ENCODE peak calls at places on chromosomes 7 and 10, in nine cellular contexts. One of them, this sample, is unnamed.
A peak's percentile ranks its signal among the peaks of the same experiment; 100 is the strongest.

GRCh38 chr10:42998481-42999384 is 78.1 kb upstream of the RET start:
- DNase-seq in A549: no peak
- DNase-seq in cardiac fibroblast: no peak
- DNase-seq in epithelial cell of esophagus: no peak
- DNase-seq in HepG2: no peak
- DNase-seq in colonic mucosa: peak; percentile 6
- DNase-seq in body of pancreas: no peak
- DNase-seq in PC-3: no peak
- DNase-seq in choroid plexus epithelial cell: no peak
- DNase-seq in this sample: no peak

GRCh38 chr10:24910574-24910973 is 41.8 kb downstream of the PRTFDC1 start:
- DNase-seq in A549: no peak
- DNase-seq in cardiac fibroblast: no peak
- DNase-seq in epithelial cell of esophagus: no peak
- DNase-seq in HepG2: no peak
- DNase-seq in colonic mucosa: no peak
- DNase-seq in body of pancreas: no peak
- DNase-seq in PC-3: no peak
- DNase-seq in choroid plexus epithelial cell: no peak
- DNase-seq in this sample: no peak

GRCh38 chr10:125116652-125117310 is 43.6 kb downstream of the CTBP2 start:
- DNase-seq in A549: no peak
- DNase-seq in cardiac fibroblast: no peak
- DNase-seq in epithelial cell of esophagus: no peak
- DNase-seq in HepG2: no peak
- DNase-seq in colonic mucosa: no peak
- DNase-seq in body of pancreas: peak; percentile 62
- DNase-seq in PC-3: no peak
- DNase-seq in choroid plexus epithelial cell: no peak
- DNase-seq in this sample: no peak

GRCh38 chr7:47371733-47372368 is 210.1 kb downstream of the TNS3 start:
- DNase-seq in A549: peak; percentile 42
- DNase-seq in cardiac fibroblast: peak; percentile 65
- DNase-seq in epithelial cell of esophagus: peak; percentile 88
- DNase-seq in HepG2: no peak
- DNase-seq in colonic mucosa: peak; percentile 96
- DNase-seq in body of pancreas: peak; percentile 92
- DNase-seq in PC-3: peak; percentile 74
- DNase-seq in choroid plexus epithelial cell: peak; percentile 77
- DNase-seq in this sample: peak; percentile 70

GRCh38 chr10:109937460-109937859 is 14.1 kb upstream of the XPNPEP1 start:
- DNase-seq in A549: no peak
- DNase-seq in cardiac fibroblast: no peak
- DNase-seq in epithelial cell of esophagus: no peak
- DNase-seq in HepG2: no peak
- DNase-seq in colonic mucosa: no peak
- DNase-seq in body of pancreas: no peak
- DNase-seq in PC-3: no peak
- DNase-seq in choroid plexus epithelial cell: no peak
- DNase-seq in this sample: no peak

GRCh38 chr7:3272691-3273141 is 28.3 kb upstream of the SDK1 start:
- DNase-seq in A549: peak; percentile 65
- DNase-seq in cardiac fibroblast: peak; percentile 72
- DNase-seq in epithelial cell of esophagus: peak; percentile 9
- DNase-seq in HepG2: no peak
- DNase-seq in colonic mucosa: no peak
- DNase-seq in body of pancreas: peak; percentile 78
- DNase-seq in PC-3: peak; percentile 93
- DNase-seq in choroid plexus epithelial cell: peak; percentile 69
- DNase-seq in this sample: no peak

GRCh38 chr7:85287126-85287825 is 100.4 kb upstream of the SEMA3D start:
- DNase-seq in A549: no peak
- DNase-seq in cardiac fibroblast: peak; percentile 31
- DNase-seq in epithelial cell of esophagus: peak; percentile 2
- DNase-seq in HepG2: no peak
- DNase-seq in colonic mucosa: no peak
- DNase-seq in body of pancreas: no peak
- DNase-seq in PC-3: no peak
- DNase-seq in choroid plexus epithelial cell: peak; percentile 31
- DNase-seq in this sample: no peak

GRCh38 chr10:102904337-102904736 is 13.8 kb upstream of the CNNM2 start:
- DNase-seq in A549: no peak
- DNase-seq in cardiac fibroblast: no peak
- DNase-seq in epithelial cell of esophagus: no peak
- DNase-seq in HepG2: no peak
- DNase-seq in colonic mucosa: no peak
- DNase-seq in body of pancreas: no peak
- DNase-seq in PC-3: no peak
- DNase-seq in choroid plexus epithelial cell: no peak
- DNase-seq in this sample: no peak

GRCh38 chr7:131627589-131628212 is 71.3 kb upstream of the PODXL start:
- DNase-seq in A549: no peak
- DNase-seq in cardiac fibroblast: no peak
- DNase-seq in epithelial cell of esophagus: no peak
- DNase-seq in HepG2: no peak
- DNase-seq in colonic mucosa: no peak
- DNase-seq in body of pancreas: no peak
- DNase-seq in PC-3: no peak
- DNase-seq in choroid plexus epithelial cell: no peak
- DNase-seq in this sample: no peak

GRCh38 chr7:103632972-103633371 is 187.0 kb upstream of the SLC26A5 start:
- DNase-seq in A549: no peak
- DNase-seq in cardiac fibroblast: peak; percentile 69
- DNase-seq in epithelial cell of esophagus: peak; percentile 72
- DNase-seq in HepG2: no peak
- DNase-seq in colonic mucosa: no peak
- DNase-seq in body of pancreas: no peak
- DNase-seq in PC-3: peak; percentile 76
- DNase-seq in choroid plexus epithelial cell: peak; percentile 51
- DNase-seq in this sample: no peak

GRCh38 chr7:142348921-142349401 is 91.1 kb upstream of the PRSS58 start:
- DNase-seq in A549: no peak
- DNase-seq in cardiac fibroblast: no peak
- DNase-seq in epithelial cell of esophagus: no peak
- DNase-seq in HepG2: no peak
- DNase-seq in colonic mucosa: no peak
- DNase-seq in body of pancreas: no peak
- DNase-seq in PC-3: no peak
- DNase-seq in choroid plexus epithelial cell: no peak
- DNase-seq in this sample: no peak
- H3K4me3 ChIP-seq in A549: no peak overlapping the region
- H3K4me3 ChIP-seq in cardiac fibroblast: no peak overlapping the region
- H3K4me3 ChIP-seq in epithelial cell of esophagus: no peak overlapping the region
- H3K4me3 ChIP-seq in HepG2: no peak overlapping the region
- H3K4me3 ChIP-seq in colonic mucosa: no peak overlapping the region
- H3K4me3 ChIP-seq in body of pancreas: no peak overlapping the region
- H3K4me3 ChIP-seq in PC-3: no peak overlapping the region
- H3K4me3 ChIP-seq in choroid plexus epithelial cell: no peak overlapping the region
- H3K4me3 ChIP-seq in this sample: no peak overlapping the region

GRCh38 chr10:16853201-16853600 is 36.0 kb upstream of the RSU1 start:
- DNase-seq in A549: peak; percentile 39
- DNase-seq in cardiac fibroblast: peak; percentile 81
- DNase-seq in epithelial cell of esophagus: peak; percentile 36
- DNase-seq in HepG2: peak; percentile 10
- DNase-seq in colonic mucosa: no peak
- DNase-seq in body of pancreas: no peak
- DNase-seq in PC-3: peak; percentile 20
- DNase-seq in choroid plexus epithelial cell: peak; percentile 83
- DNase-seq in this sample: no peak
- TF ChIP-seq CTCF in A549: peak; percentile 53
- TF ChIP-seq CTCF in cardiac fibroblast: peak; percentile 57
- TF ChIP-seq CTCF in epithelial cell of esophagus: no peak
- TF ChIP-seq CTCF in HepG2: peak; percentile 56
- TF ChIP-seq CTCF in colonic mucosa: no peak
- TF ChIP-seq CTCF in body of pancreas: no peak
- TF ChIP-seq CTCF in PC-3: peak; percentile 42
- TF ChIP-seq CTCF in choroid plexus epithelial cell: peak; percentile 75
- TF ChIP-seq CTCF in this sample: peak; percentile 55

GRCh38 chr7:27159278-27160146 is 3.0 kb upstream of the HOXA7 start:
- DNase-seq in A549: no peak
- DNase-seq in cardiac fibroblast: no peak
- DNase-seq in epithelial cell of esophagus: no peak
- DNase-seq in HepG2: no peak
- DNase-seq in colonic mucosa: no peak
- DNase-seq in body of pancreas: peak; percentile 6
- DNase-seq in PC-3: peak; percentile 52
- DNase-seq in choroid plexus epithelial cell: no peak
- DNase-seq in this sample: peak; percentile 65

GRCh38 chr7:27161214-27161720 is 4.1 kb downstream of the HOXA9 start:
- DNase-seq in A549: no peak
- DNase-seq in cardiac fibroblast: no peak
- DNase-seq in epithelial cell of esophagus: no peak
- DNase-seq in HepG2: no peak
- DNase-seq in colonic mucosa: peak; percentile 76
- DNase-seq in body of pancreas: peak; percentile 11
- DNase-seq in PC-3: no peak
- DNase-seq in choroid plexus epithelial cell: no peak
- DNase-seq in this sample: no peak

GRCh38 chr7:27161721-27162547 is 3.4 kb downstream of the HOXA9 start:
- DNase-seq in A549: no peak
- DNase-seq in cardiac fibroblast: no peak
- DNase-seq in epithelial cell of esophagus: no peak
- DNase-seq in HepG2: no peak
- DNase-seq in colonic mucosa: no peak
- DNase-seq in body of pancreas: peak; percentile 9
- DNase-seq in PC-3: peak; percentile 39
- DNase-seq in choroid plexus epithelial cell: no peak
- DNase-seq in this sample: no peak

GRCh38 chr7:27160147-27160545 is 3.7 kb upstream of the HOXA7 start:
- DNase-seq in A549: no peak
- DNase-seq in cardiac fibroblast: no peak
- DNase-seq in epithelial cell of esophagus: no peak
- DNase-seq in HepG2: no peak
- DNase-seq in colonic mucosa: no peak
- DNase-seq in body of pancreas: peak; percentile 9
- DNase-seq in PC-3: peak; percentile 28
- DNase-seq in choroid plexus epithelial cell: no peak
- DNase-seq in this sample: no peak

GRCh38 chr7:27160546-27161213 is 4.2 kb upstream of the HOXA7 start:
- DNase-seq in A549: peak; percentile 87
- DNase-seq in cardiac fibroblast: peak; percentile 76
- DNase-seq in epithelial cell of esophagus: peak; percentile 75
- DNase-seq in HepG2: peak; percentile 62
- DNase-seq in colonic mucosa: peak; percentile 91
- DNase-seq in body of pancreas: peak; percentile 88
- DNase-seq in PC-3: peak; percentile 87
- DNase-seq in choroid plexus epithelial cell: peak; percentile 80
- DNase-seq in this sample: no peak
- H3K4me3 ChIP-seq in A549: peak overlapping the region; percentile 65
- H3K4me3 ChIP-seq in cardiac fibroblast: peak overlapping the region; percentile 43
- H3K4me3 ChIP-seq in epithelial cell of esophagus: peak overlapping the region; percentile 52
- H3K4me3 ChIP-seq in HepG2: peak overlapping the region; percentile 51
- H3K4me3 ChIP-seq in colonic mucosa: peak overlapping the region; percentile 64
- H3K4me3 ChIP-seq in body of pancreas: peak overlapping the region; percentile 44
- H3K4me3 ChIP-seq in PC-3: peak overlapping the region; percentile 84
- H3K4me3 ChIP-seq in choroid plexus epithelial cell: peak overlapping the region; percentile 39
- H3K4me3 ChIP-seq in this sample: peak overlapping the region; percentile 49

GRCh38 chr7:95471076-95471475 is 14.7 kb upstream of the ASB4 start:
- DNase-seq in A549: peak; percentile 17
- DNase-seq in cardiac fibroblast: no peak
- DNase-seq in epithelial cell of esophagus: no peak
- DNase-seq in HepG2: no peak
- DNase-seq in colonic mucosa: no peak
- DNase-seq in body of pancreas: no peak
- DNase-seq in PC-3: no peak
- DNase-seq in choroid plexus epithelial cell: no peak
- DNase-seq in this sample: no peak
- TF ChIP-seq CTCF in A549: no peak
- TF ChIP-seq CTCF in cardiac fibroblast: no peak
- TF ChIP-seq CTCF in epithelial cell of esophagus: no peak
- TF ChIP-seq CTCF in HepG2: no peak
- TF ChIP-seq CTCF in colonic mucosa: no peak
- TF ChIP-seq CTCF in body of pancreas: no peak
- TF ChIP-seq CTCF in PC-3: no peak
- TF ChIP-seq CTCF in choroid plexus epithelial cell: no peak
- TF ChIP-seq CTCF in this sample: no peak

GRCh38 chr7:105267244-105267643 is 121.5 kb downstream of the SRPK2 start:
- DNase-seq in A549: no peak
- DNase-seq in cardiac fibroblast: no peak
- DNase-seq in epithelial cell of esophagus: no peak
- DNase-seq in HepG2: no peak
- DNase-seq in colonic mucosa: no peak
- DNase-seq in body of pancreas: no peak
- DNase-seq in PC-3: no peak
- DNase-seq in choroid plexus epithelial cell: peak; percentile 25
- DNase-seq in this sample: no peak
- H3K4me3 ChIP-seq in A549: no peak overlapping the region
- H3K4me3 ChIP-seq in cardiac fibroblast: no peak overlapping the region
- H3K4me3 ChIP-seq in epithelial cell of esophagus: peak overlapping the region; percentile 80
- H3K4me3 ChIP-seq in HepG2: no peak overlapping the region
- H3K4me3 ChIP-seq in colonic mucosa: no peak overlapping the region
- H3K4me3 ChIP-seq in body of pancreas: no peak overlapping the region
- H3K4me3 ChIP-seq in PC-3: peak overlapping the region; percentile 72
- H3K4me3 ChIP-seq in choroid plexus epithelial cell: peak overlapping the region; percentile 1
- H3K4me3 ChIP-seq in this sample: no peak overlapping the region

DNA sequence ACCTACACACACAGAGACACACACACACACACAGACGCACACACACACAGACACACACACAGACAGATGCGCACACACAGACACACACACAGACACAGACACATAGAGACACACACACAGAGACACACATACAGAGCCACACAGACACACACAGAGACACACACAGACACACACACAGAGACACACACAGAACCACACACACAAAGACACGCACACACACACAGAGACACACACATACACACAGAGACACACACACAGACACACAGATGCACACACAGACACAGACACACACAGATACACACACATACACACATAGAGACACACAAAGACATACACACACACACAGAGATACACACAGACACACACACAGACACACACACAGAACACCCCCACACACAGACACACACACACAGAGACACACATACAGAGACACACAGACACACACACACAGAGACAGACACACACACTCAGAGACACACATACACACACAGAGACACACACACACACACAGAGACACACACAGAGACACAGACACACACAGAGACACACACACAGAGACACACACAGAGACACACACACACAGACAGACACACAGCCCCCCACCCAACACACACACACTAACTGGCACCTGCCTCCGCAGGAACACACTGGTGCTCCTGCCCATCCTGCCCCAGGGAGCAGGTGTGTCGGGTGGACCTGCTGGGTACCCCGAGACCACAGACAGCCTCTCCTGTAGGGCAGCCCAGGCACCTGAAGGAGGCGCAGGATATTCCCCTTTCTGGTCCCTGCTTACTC is 5.5 kb upstream of the FZD9 start:
- DNase-seq in A549: no peak
- DNase-seq in cardiac fibroblast: no peak
- DNase-seq in epithelial cell of esophagus: no peak
- DNase-seq in HepG2: no peak
- DNase-seq in colonic mucosa: no peak
- DNase-seq in body of pancreas: no peak
- DNase-seq in PC-3: no peak
- DNase-seq in choroid plexus epithelial cell: no peak
- DNase-seq in this sample: no peak
- TF ChIP-seq CTCF in A549: no peak
- TF ChIP-seq CTCF in cardiac fibroblast: no peak
- TF ChIP-seq CTCF in epithelial cell of esophagus: no peak
- TF ChIP-seq CTCF in HepG2: peak; percentile 28
- TF ChIP-seq CTCF in colonic mucosa: no peak
- TF ChIP-seq CTCF in body of pancreas: no peak
- TF ChIP-seq CTCF in PC-3: no peak
- TF ChIP-seq CTCF in choroid plexus epithelial cell: no peak
- TF ChIP-seq CTCF in this sample: no peak

This sample was measured in LNCaP clone FGC.